ENCODE peak calls at places on chromosomes 11 and 22, in ten cellular contexts. R, X, P, H, Z, I, J, E, Y and A are unnamed samples.

GRCh38 chr22:20237480-20238440 is 30.4 kb downstream of the RTN4R start:
- DNase-seq in R (no peak), X (no peak), P (peak), H (no peak), Z (peak), I (no peak), J (no peak), E (no peak), Y (no peak), A (no peak)

GRCh38 chr11:126140932-126141291 is 70.5 kb downstream of the RPUSD4 start:
- DNase-seq in R (peak), X (peak), P (no peak), H (peak), Z (no peak), I (no peak), J (no peak), E (no peak), Y (peak), A (peak)

GRCh38 chr11:65593518-65594414 is 1.8 kb downstream of the KCNK7 start:
- DNase-seq in R (no peak), X (no peak), P (peak), H (peak), Z (peak), I (no peak), J (no peak), E (peak), Y (no peak), A (no peak)

GRCh38 chr11:45997599-45997998 is 75.1 kb downstream of the LARGE2 start:
- DNase-seq in R (no peak), X (no peak), P (no peak), H (no peak), Z (no peak), I (no peak), J (no peak), E (no peak), Y (no peak), A (no peak)

GRCh38 chr11:36492724-36493304 is 17.3 kb downstream of the TRAF6 start:
- DNase-seq in R (peak), X (peak), P (peak), H (peak), Z (peak), I (no peak), J (peak), E (no peak), Y (peak), A (no peak)

GRCh38 chr11:21723681-21724080 is 469.2 kb upstream of the ANO5 start:
- DNase-seq in R (no peak), X (no peak), P (no peak), H (no peak), Z (no peak), I (no peak), J (no peak), E (no peak), Y (no peak), A (no peak)

GRCh38 chr11:78221396-78222315 is 32.9 kb downstream of the USP35 start:
- DNase-seq in R (no peak), X (no peak), P (no peak), H (no peak), Z (no peak), I (no peak), J (no peak), E (no peak), Y (no peak), A (no peak)

GRCh38 chr11:65947603-65948125 is 2.4 kb downstream of the TSGA10IP start:
- DNase-seq in R (no peak), X (no peak), P (no peak), H (no peak), Z (no peak), I (no peak), J (no peak), E (no peak), Y (no peak), A (no peak)

GRCh38 chr11:75298191-75298590 is 53.3 kb downstream of the ARRB1 start:
- DNase-seq in R (peak), X (no peak), P (no peak), H (no peak), Z (no peak), I (no peak), J (no peak), E (no peak), Y (no peak), A (no peak)

GRCh38 chr11:122723576-122723975 is 68.1 kb downstream of the UBASH3B start:
- DNase-seq in R (peak), X (no peak), P (no peak), H (peak), Z (peak), I (no peak), J (peak), E (no peak), Y (no peak), A (peak)

GRCh38 chr11:115819014-115819413 is 314.8 kb upstream of the CADM1 start:
- DNase-seq in R (no peak), X (no peak), P (no peak), H (no peak), Z (no peak), I (no peak), J (no peak), E (no peak), Y (no peak), A (no peak)

GRCh38 chr11:60378359-60378758 is at the start of gene MS4A7:
- DNase-seq in R (peak), X (no peak), P (no peak), H (no peak), Z (no peak), I (no peak), J (no peak), E (no peak), Y (peak), A (no peak)

GRCh38 chr11:3169235-3169951 is 4.3 kb upstream of the OSBPL5 start:
- DNase-seq in R (peak), X (no peak), P (peak), H (peak), Z (peak), I (no peak), J (peak), E (peak), Y (peak), A (peak)

GRCh38 chr22:42895541-42895981 is 38.5 kb upstream of the ARFGAP3 start:
- DNase-seq in R (no peak), X (no peak), P (no peak), H (no peak), Z (no peak), I (no peak), J (no peak), E (no peak), Y (no peak), A (no peak)

GRCh38 chr11:64608636-64609035 is 17.6 kb downstream of the SLC22A12 start:
- DNase-seq in R (no peak), X (no peak), P (no peak), H (no peak), Z (no peak), I (no peak), J (no peak), E (no peak), Y (no peak), A (no peak)

GRCh38 chr22:36330655-36331305 is 57.0 kb downstream of the MYH9 start:
- DNase-seq in R (peak), X (no peak), P (no peak), H (peak), Z (peak), I (no peak), J (peak), E (no peak), Y (peak), A (no peak)

GRCh38 chr11:29490951-29491350 is 525.9 kb downstream of the KCNA4 start:
- DNase-seq in R (no peak), X (no peak), P (no peak), H (no peak), Z (no peak), I (no peak), J (no peak), E (no peak), Y (no peak), A (no peak)